ENCODE peak calls at places on chromosomes 2 and 18, in eight cellular contexts. E is AG04450, A is heart left ventricle, O is spleen, L is A549, U is small intestine, J is lower lobe of right lung, W is fibroblast of mammary gland. K is an unnamed sample.

GRCh38 chr2:201974651-201975050 is 59.0 kb upstream of the FZD7 start:
- DNase-seq in E (no peak), A (no peak), O (no peak), L (no peak), U (no peak), J (no peak), W (no peak), K (no peak)

GRCh38 chr2:170744248-170745002 is 25.8 kb upstream of the ERICH2 start:
- DNase-seq in E (no peak), A (no peak), O (no peak), L (peak), U (peak), J (peak), W (peak), K (no peak)

GRCh38 chr2:28300921-28301341 is 91.7 kb upstream of the FOSL2 start:
- DNase-seq in E (peak), A (no peak), O (no peak), L (no peak), U (no peak), J (no peak), W (peak), K (no peak)

GRCh38 chr2:98378901-98379300 is 32.6 kb downstream of the CNGA3 start:
- DNase-seq in E (no peak), A (peak), O (no peak), L (no peak), U (peak), J (peak), W (peak), K (no peak)

GRCh38 chr2:240972636-240973521 is 25.5 kb upstream of the SNED1 start:
- DNase-seq in E (no peak), A (no peak), O (no peak), L (no peak), U (no peak), J (peak), W (peak), K (no peak)

GRCh38 chr2:74648009-74648443 is at the start of gene M1AP:
- DNase-seq in E (no peak), A (no peak), O (no peak), L (no peak), U (peak), J (no peak), W (no peak), K (no peak)

GRCh38 chr2:26274058-26274613 is 29.4 kb downstream of the HADHB start:
- DNase-seq in E (peak), A (peak), O (no peak), L (peak), U (peak), J (no peak), W (peak), K (peak)

GRCh38 chr2:229270551-229271410 is at the start of gene PID1:
- DNase-seq in E (no peak), A (peak), O (peak), L (peak), U (peak), J (peak), W (peak), K (no peak)

GRCh38 chr2:233411162-233411561 is 56.9 kb downstream of the DGKD start:
- DNase-seq in E (no peak), A (no peak), O (no peak), L (no peak), U (no peak), J (no peak), W (no peak), K (no peak)

GRCh38 chr2:233049194-233049761 is 10.9 kb upstream of the INPP5D start:
- DNase-seq in E (no peak), A (no peak), O (peak), L (no peak), U (no peak), J (no peak), W (no peak), K (no peak)

GRCh38 chr2:39696072-39696471 is 30.4 kb downstream of the TMEM178A start:
- DNase-seq in E (peak), A (no peak), O (no peak), L (peak), U (no peak), J (no peak), W (peak), K (no peak)

GRCh38 chr2:224997802-224998201 is 44.5 kb downstream of the DOCK10 start:
- DNase-seq in E (no peak), A (peak), O (no peak), L (no peak), U (no peak), J (no peak), W (peak), K (no peak)

GRCh38 chr2:224357098-224357901 is 44.6 kb downstream of the FAM124B start:
- DNase-seq in E (peak), A (peak), O (no peak), L (peak), U (peak), J (no peak), W (peak), K (no peak)

GRCh38 chr2:35294636-35295263 is 1060.8 kb upstream of the CRIM1 start:
- DNase-seq in E (no peak), A (no peak), O (no peak), L (peak), U (no peak), J (no peak), W (no peak), K (no peak)

GRCh38 chr2:56230171-56230570 is 46.4 kb downstream of the CCDC85A start:
- DNase-seq in E (no peak), A (no peak), O (no peak), L (no peak), U (no peak), J (no peak), W (peak), K (no peak)

GRCh38 chr2:60053791-60054190 is 499.7 kb downstream of the BCL11A start:
- DNase-seq in E (no peak), A (no peak), O (no peak), L (no peak), U (peak), J (no peak), W (no peak), K (no peak)

GRCh38 chr2:130251865-130252620 is 53.8 kb upstream of the TUBA3E start:
- DNase-seq in E (no peak), A (no peak), O (peak), L (no peak), U (no peak), J (no peak), W (no peak), K (no peak)

GRCh38 chr2:45681675-45682074 is 30.2 kb downstream of the PRKCE start:
- DNase-seq in E (peak), A (peak), O (no peak), L (peak), U (peak), J (no peak), W (peak), K (no peak)

GRCh38 chr2:3847397-3848052 is 144.2 kb downstream of the DCDC2C start:
- DNase-seq in E (no peak), A (no peak), O (no peak), L (no peak), U (no peak), J (no peak), W (no peak), K (no peak)

GRCh38 chr2:225120175-225120574 is 77.9 kb upstream of the DOCK10 start:
- DNase-seq in E (no peak), A (no peak), O (no peak), L (peak), U (no peak), J (no peak), W (peak), K (no peak)

GRCh38 chr2:239324456-239324855 is 76.4 kb downstream of the HDAC4 start:
- DNase-seq in E (no peak), A (no peak), O (no peak), L (no peak), U (no peak), J (no peak), W (no peak), K (no peak)

GRCh38 chr2:230713331-230714121 is 884 bp downstream of the CAB39 start:
- DNase-seq in E (no peak), A (peak), O (peak), L (peak), U (peak), J (peak), W (no peak), K (peak)

GRCh38 chr2:241620419-241620769 is 16.6 kb downstream of the THAP4 start:
- DNase-seq in E (no peak), A (no peak), O (no peak), L (peak), U (no peak), J (no peak), W (peak), K (no peak)

GRCh38 chr2:167122389-167122788 is 234.1 kb downstream of the XIRP2 start:
- DNase-seq in E (no peak), A (no peak), O (no peak), L (no peak), U (no peak), J (no peak), W (no peak), K (no peak)

GRCh38 chr2:73081181-73081671 is 9.7 kb upstream of the SFXN5 start:
- DNase-seq in E (no peak), A (no peak), O (peak), L (no peak), U (no peak), J (no peak), W (no peak), K (no peak)
- H3K4me3 ChIP-seq in E (no peak), A (no peak), O (no peak), L (no peak), U (no peak), J (no peak), W (no peak), K (no peak)

GRCh38 chr2:183027443-183027842 is 10.8 kb downstream of the NCKAP1 start:
- DNase-seq in E (no peak), A (no peak), O (no peak), L (no peak), U (no peak), J (no peak), W (no peak), K (no peak)

GRCh38 chr2:183024701-183025100 is 13.6 kb downstream of the NCKAP1 start:
- DNase-seq in E (no peak), A (no peak), O (no peak), L (no peak), U (no peak), J (no peak), W (peak), K (no peak)

GRCh38 chr2:183026424-183026823 is 11.8 kb downstream of the NCKAP1 start:
- DNase-seq in E (no peak), A (no peak), O (no peak), L (no peak), U (peak), J (no peak), W (no peak), K (no peak)

GRCh38 chr2:183028108-183028507 is 10.1 kb downstream of the NCKAP1 start:
- DNase-seq in E (no peak), A (no peak), O (no peak), L (no peak), U (no peak), J (no peak), W (no peak), K (no peak)

DNA sequence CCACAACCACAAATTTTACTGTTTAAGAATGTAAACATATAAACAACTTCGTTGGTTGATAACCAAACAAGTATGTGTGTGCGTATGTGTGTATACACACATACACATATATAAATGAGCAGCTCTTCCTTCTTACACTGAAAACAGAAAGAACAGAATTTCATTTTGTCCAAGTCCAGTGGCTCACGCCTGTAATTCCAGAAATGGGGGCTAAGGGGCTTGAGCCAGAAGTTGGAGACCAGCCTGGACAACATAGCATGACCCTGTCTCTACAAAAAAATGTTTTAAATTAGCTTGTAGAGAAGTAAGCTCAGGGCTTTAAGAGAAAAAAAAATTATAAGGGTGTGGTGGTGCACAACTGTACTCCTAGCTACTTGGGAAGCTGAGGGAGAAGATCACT is 12.3 kb downstream of the NCKAP1 start:
- DNase-seq in E (no peak), A (no peak), O (no peak), L (no peak), U (no peak), J (no peak), W (no peak), K (no peak)
- H3K4me3 ChIP-seq in E (no peak), A (no peak), O (no peak), L (no peak), U (no peak), J (no peak), W (no peak), K (no peak)

GRCh38 chr18:59765343-59765742 is 68.1 kb upstream of the CCBE1 start:
- DNase-seq in E (no peak), A (no peak), O (no peak), L (no peak), U (no peak), J (no peak), W (no peak), K (no peak)
- H3K4me3 ChIP-seq in E (no peak), A (no peak), O (no peak), L (no peak), U (no peak), J (no peak), W (no peak), K (no peak)

GRCh38 chr2:29808321-29808720 is 113.1 kb downstream of the ALK start:
- DNase-seq in E (no peak), A (no peak), O (no peak), L (no peak), U (no peak), J (no peak), W (no peak), K (no peak)

GRCh38 chr2:29804671-29805070 is 116.7 kb downstream of the ALK start:
- DNase-seq in E (no peak), A (no peak), O (no peak), L (no peak), U (no peak), J (no peak), W (no peak), K (no peak)

GRCh38 chr2:29803541-29803940 is 117.8 kb downstream of the ALK start:
- DNase-seq in E (no peak), A (no peak), O (no peak), L (no peak), U (no peak), J (no peak), W (no peak), K (no peak)

GRCh38 chr2:29802976-29803375 is 118.4 kb downstream of the ALK start:
- DNase-seq in E (no peak), A (no peak), O (no peak), L (no peak), U (no peak), J (no peak), W (peak), K (no peak)

DNA sequence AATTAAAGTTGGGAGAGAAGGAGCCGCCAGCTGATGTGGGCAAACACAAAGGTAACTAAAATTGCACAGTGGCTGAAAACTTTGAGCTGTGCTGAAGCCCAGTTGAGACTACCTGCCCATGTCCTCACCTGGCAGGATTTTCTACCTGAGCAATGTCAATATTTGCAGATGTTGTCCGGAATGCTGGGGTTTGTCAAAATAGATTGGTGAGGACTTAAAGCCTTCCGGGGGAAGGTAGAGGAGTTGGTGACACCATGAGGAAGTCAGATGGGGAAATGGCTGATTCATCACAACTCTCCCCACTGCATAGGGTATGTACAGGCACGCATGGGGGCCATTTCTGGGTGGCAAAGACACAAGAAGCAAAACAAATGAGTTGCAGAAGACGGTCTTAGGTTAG is 114.9 kb downstream of the ALK start:
- DNase-seq in E (no peak), A (no peak), O (no peak), L (no peak), U (no peak), J (no peak), W (no peak), K (no peak)
- H3K4me3 ChIP-seq in E (no peak), A (no peak), O (no peak), L (no peak), U (no peak), J (no peak), W (no peak), K (no peak)

GRCh38 chr2:195562624-195563566 is 94.1 kb upstream of the SLC39A10 start:
- DNase-seq in E (no peak), A (no peak), O (peak), L (peak), U (no peak), J (no peak), W (no peak), K (no peak)

GRCh38 chr2:195566201-195566600 is 90.8 kb upstream of the SLC39A10 start:
- DNase-seq in E (no peak), A (no peak), O (no peak), L (no peak), U (no peak), J (no peak), W (no peak), K (no peak)

GRCh38 chr2:195561205-195562032 is 95.6 kb upstream of the SLC39A10 start:
- DNase-seq in E (peak), A (no peak), O (peak), L (peak), U (no peak), J (no peak), W (peak), K (no peak)

GRCh38 chr2:195560209-195560907 is 96.7 kb upstream of the SLC39A10 start:
- DNase-seq in E (no peak), A (no peak), O (no peak), L (peak), U (no peak), J (no peak), W (no peak), K (no peak)

DNA sequence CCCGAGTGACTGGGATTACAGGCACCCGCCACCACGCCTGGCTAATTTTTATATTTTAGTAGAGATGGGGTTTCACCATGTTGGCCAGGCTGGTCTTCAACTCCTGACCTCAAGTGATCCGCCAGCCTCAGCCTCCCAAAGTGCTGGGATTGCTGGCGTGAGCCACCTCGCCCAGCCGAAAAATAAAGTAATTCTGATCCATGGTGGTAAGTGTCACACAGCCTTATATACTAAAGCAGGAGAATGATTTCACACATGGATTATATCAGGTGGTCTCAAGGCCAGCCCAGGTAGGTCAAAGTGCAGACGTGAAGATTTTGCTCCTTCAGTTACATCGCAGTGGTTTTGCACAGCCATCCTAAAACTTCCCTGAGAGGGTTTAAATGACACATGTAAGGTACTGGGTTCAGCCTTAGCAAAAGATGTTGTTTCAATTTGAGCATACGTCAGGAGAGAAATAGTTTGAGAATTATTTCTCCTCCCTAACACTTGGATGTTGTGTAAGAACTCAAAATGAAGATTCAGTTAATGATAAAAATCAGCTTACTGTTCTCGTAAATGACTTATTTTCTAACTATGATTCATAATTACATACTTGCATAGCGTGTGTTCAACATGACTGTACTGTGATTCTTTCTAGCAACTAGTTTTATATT is 93.0 kb upstream of the SLC39A10 start:
- DNase-seq in E (peak), A (no peak), O (peak), L (peak), U (no peak), J (no peak), W (peak), K (no peak)
- H3K4me3 ChIP-seq in E (no peak), A (no peak), O (no peak), L (no peak), U (no peak), J (no peak), W (no peak), K (no peak)

GRCh38 chr18:48939368-48940097 is 11.2 kb downstream of the SMAD7 start:
- DNase-seq in E (no peak), A (peak), O (peak), L (no peak), U (no peak), J (no peak), W (no peak), K (no peak)
- H3K4me3 ChIP-seq in E (peak), A (peak), O (no peak), L (peak), U (no peak), J (peak), W (peak), K (peak)

DNA sequence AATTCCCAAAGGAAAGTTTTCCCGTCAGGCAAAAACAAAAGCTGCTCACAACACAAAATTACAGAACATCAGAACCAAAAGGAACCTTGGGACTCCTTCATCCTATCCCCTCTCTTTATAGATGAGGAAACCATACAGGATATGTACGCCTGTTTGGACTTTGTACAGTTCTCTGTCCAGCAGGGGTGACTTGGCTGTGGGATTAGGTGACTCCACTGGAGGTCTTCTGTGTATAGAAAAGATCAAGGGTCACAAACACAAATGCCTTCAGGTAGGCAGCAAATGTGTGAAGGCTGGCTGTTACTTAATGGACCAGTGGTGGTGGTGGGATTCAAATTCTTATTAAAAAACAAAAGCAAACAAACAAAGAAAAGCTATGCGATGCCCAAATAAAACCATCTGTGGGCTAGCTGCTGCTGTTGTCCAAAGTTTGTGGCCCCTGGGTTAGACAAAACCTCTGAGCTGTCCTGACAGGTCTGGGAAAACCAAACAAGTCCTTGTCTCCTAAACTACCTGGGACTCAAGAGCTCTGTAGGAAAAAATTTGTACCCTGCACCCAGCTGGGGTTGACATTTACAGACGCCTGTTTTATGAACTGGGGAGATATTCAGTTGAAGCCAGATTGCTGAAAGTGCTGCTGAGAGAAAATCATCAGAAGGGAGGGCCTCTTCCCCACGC is 1.3 kb upstream of the CEP68 start:
- DNase-seq in E (no peak), A (no peak), O (no peak), L (no peak), U (no peak), J (no peak), W (no peak), K (no peak)
- H3K4me3 ChIP-seq in E (no peak), A (peak), O (no peak), L (peak), U (no peak), J (peak), W (no peak), K (no peak)